ENCODE peak calls at places on chromosomes 13 and 19, in ten cellular contexts. H, V, A, U, P, G, K, I, Y and E are unnamed samples.

GRCh38 chr19:18428173-18428836 is 9.1 kb downstream of the SSBP4 start:
- DNase-seq in A (no peak), I (no peak), Y (no peak), V (no peak), U (no peak), H (no peak), P (no peak), K (no peak), G (no peak), E (no peak)

GRCh38 chr13:99859178-99860177 is 112.1 kb downstream of the ZIC5 start:
- DNase-seq in V (no peak), P (no peak), I (no peak), A (no peak), U (no peak), Y (no peak), K (no peak), G (no peak), H (no peak), E (no peak)

GRCh38 chr19:49132974-49133609 is 13.7 kb downstream of the PPFIA3 start:
- DNase-seq in P (no peak), Y (peak), H (no peak), K (no peak), G (no peak), V (no peak), U (no peak), A (no peak), I (no peak), E (no peak)

GRCh38 chr13:46469064-46469463 is 82.0 kb upstream of the RUBCNL start:
- DNase-seq in K (peak), G (no peak), A (no peak), P (no peak), H (peak), I (peak), U (no peak), V (peak), Y (no peak), E (no peak)

GRCh38 chr13:73535341-73535740 is 476.5 kb downstream of the KLF5 start:
- DNase-seq in P (no peak), A (no peak), U (no peak), I (no peak), K (no peak), V (peak), G (no peak), Y (peak), H (no peak), E (no peak)

GRCh38 chr19:16295071-16295470 is 29.6 kb upstream of the KLF2 start:
- DNase-seq in G (no peak), Y (no peak), A (no peak), I (no peak), U (no peak), H (peak), V (no peak), P (no peak), K (peak), E (no peak)

GRCh38 chr13:65597839-65598818 is 1632.0 kb downstream of the PCDH9 start:
- DNase-seq in H (peak), G (no peak), K (peak), Y (no peak), U (no peak), V (peak), A (no peak), P (no peak), I (peak), E (no peak)

GRCh38 chr13:44331912-44332840 is 41.4 kb upstream of the SERP2 start:
- DNase-seq in U (no peak), I (peak), G (peak), Y (no peak), K (peak), P (no peak), A (no peak), V (no peak), H (peak), E (no peak)

GRCh38 chr13:111575719-111576118 is 255.3 kb downstream of the TEX29 start:
- DNase-seq in P (no peak), Y (no peak), H (no peak), V (no peak), G (no peak), U (no peak), K (no peak), A (no peak), I (no peak), E (no peak)

GRCh38 chr19:54141356-54141755 is 3.8 kb downstream of the CNOT3 start:
- DNase-seq in H (no peak), I (peak), Y (no peak), K (no peak), U (no peak), P (no peak), V (no peak), A (no peak), G (no peak), E (no peak)

GRCh38 chr19:4362871-4363545 is 19.6 kb downstream of the MPND start:
- DNase-seq in Y (no peak), G (no peak), A (peak), H (no peak), P (no peak), V (no peak), K (no peak), I (peak), U (no peak), E (no peak)
- TF ChIP-seq CTCF in Y (peak), G (no peak), A (no peak), H (peak), P (peak), V (peak), K (peak), I (peak), U (no peak), E (no peak)

GRCh38 chr13:92175330-92175729 is 776.9 kb downstream of the GPC5 start:
- DNase-seq in I (peak), G (no peak), A (no peak), K (peak), V (peak), U (no peak), Y (no peak), P (no peak), H (peak), E (no peak)
- TF ChIP-seq CTCF in I (peak), G (peak), A (no peak), K (peak), V (peak), U (peak), Y (no peak), P (peak), H (peak), E (no peak)

GRCh38 chr19:10552596-10553053 is 8.9 kb downstream of the ATG4D start:
- DNase-seq in U (no peak), K (peak), A (no peak), G (no peak), Y (no peak), I (peak), H (no peak), V (no peak), P (no peak), E (no peak)

GRCh38 chr19:10553087-10553667 is 9.5 kb downstream of the ATG4D start:
- DNase-seq in V (no peak), P (no peak), K (no peak), Y (no peak), U (no peak), H (no peak), G (no peak), I (no peak), A (no peak), E (no peak)

GRCh38 chr19:10549733-10550132 is 6.0 kb downstream of the ATG4D start:
- DNase-seq in U (no peak), I (no peak), V (no peak), K (no peak), A (no peak), G (no peak), Y (no peak), P (no peak), H (no peak), E (no peak)

GRCh38 chr19:10550336-10550735 is 6.6 kb downstream of the ATG4D start:
- DNase-seq in U (no peak), V (no peak), H (no peak), G (no peak), P (no peak), Y (no peak), I (no peak), K (no peak), A (no peak), E (no peak)

GRCh38 chr19:10551698-10552301 is 8.1 kb downstream of the ATG4D start:
- DNase-seq in H (peak), I (peak), K (peak), G (no peak), U (no peak), V (peak), A (no peak), Y (peak), P (peak), E (no peak)
- TF ChIP-seq CTCF in H (peak), I (peak), K (peak), G (no peak), U (no peak), V (peak), A (no peak), Y (peak), P (peak), E (no peak)

GRCh38 chr19:56764296-56764695 is 76.2 kb downstream of the PEG3 start:
- DNase-seq in P (no peak), U (no peak), H (no peak), A (no peak), Y (no peak), V (no peak), I (no peak), G (no peak), K (no peak), E (no peak)
- TF ChIP-seq CTCF in P (peak), U (no peak), H (no peak), A (no peak), Y (no peak), V (peak), I (no peak), G (no peak), K (no peak), E (no peak)